ENCODE peak calls at places on chromosomes 7 and 10, in five cellular contexts. V is IMR-90, X is neuronal stem cell, M is H9, H is H1. U is an unnamed sample.

GRCh38 chr10:95319239-95319638 is 28.4 kb upstream of the PDLIM1 start:
- DNase-seq in V (peak; percentile 33), X (no peak), M (no peak), H (no peak), U (no peak)

GRCh38 chr7:28900311-28900710 is 57.8 kb downstream of the TRIL start:
- DNase-seq in V (no peak), X (no peak), M (no peak), H (no peak), U (no peak)

GRCh38 chr7:148148456-148148855 is 442.1 kb upstream of the C7orf33 start:
- DNase-seq in V (no peak), X (no peak), M (no peak), H (no peak), U (no peak)

GRCh38 chr10:80421369-80422220 is 13.2 kb downstream of the PRXL2A start:
- DNase-seq in V (no peak), X (no peak), M (no peak), H (no peak), U (no peak)

GRCh38 chr7:47762746-47763062 is 180.8 kb upstream of the TNS3 start:
- DNase-seq in V (no peak), X (no peak), M (no peak), H (no peak), U (no peak)

GRCh38 chr10:11602919-11603523 is 8.4 kb downstream of the USP6NL start:
- DNase-seq in V (peak; percentile 60), X (no peak), M (no peak), H (no peak), U (peak; percentile 94)

GRCh38 chr10:17046989-17047388 is 82.6 kb downstream of the CUBN start:
- DNase-seq in V (no peak), X (no peak), M (no peak), H (no peak), U (no peak)

GRCh38 chr7:137343483-137343841 is at the start of gene PTN:
- DNase-seq in V (peak; percentile 79), X (peak; percentile 78), M (peak; percentile 76), H (peak; percentile 31), U (peak; percentile 90)

GRCh38 chr7:13291010-13291409 is 603.6 kb downstream of the ARL4A start:
- DNase-seq in V (no peak), X (no peak), M (no peak), H (no peak), U (no peak)

GRCh38 chr7:16561943-16562342 is 35.3 kb downstream of the LRRC72 start:
- DNase-seq in V (no peak), X (no peak), M (no peak), H (no peak), U (peak; percentile 74)

DNA sequence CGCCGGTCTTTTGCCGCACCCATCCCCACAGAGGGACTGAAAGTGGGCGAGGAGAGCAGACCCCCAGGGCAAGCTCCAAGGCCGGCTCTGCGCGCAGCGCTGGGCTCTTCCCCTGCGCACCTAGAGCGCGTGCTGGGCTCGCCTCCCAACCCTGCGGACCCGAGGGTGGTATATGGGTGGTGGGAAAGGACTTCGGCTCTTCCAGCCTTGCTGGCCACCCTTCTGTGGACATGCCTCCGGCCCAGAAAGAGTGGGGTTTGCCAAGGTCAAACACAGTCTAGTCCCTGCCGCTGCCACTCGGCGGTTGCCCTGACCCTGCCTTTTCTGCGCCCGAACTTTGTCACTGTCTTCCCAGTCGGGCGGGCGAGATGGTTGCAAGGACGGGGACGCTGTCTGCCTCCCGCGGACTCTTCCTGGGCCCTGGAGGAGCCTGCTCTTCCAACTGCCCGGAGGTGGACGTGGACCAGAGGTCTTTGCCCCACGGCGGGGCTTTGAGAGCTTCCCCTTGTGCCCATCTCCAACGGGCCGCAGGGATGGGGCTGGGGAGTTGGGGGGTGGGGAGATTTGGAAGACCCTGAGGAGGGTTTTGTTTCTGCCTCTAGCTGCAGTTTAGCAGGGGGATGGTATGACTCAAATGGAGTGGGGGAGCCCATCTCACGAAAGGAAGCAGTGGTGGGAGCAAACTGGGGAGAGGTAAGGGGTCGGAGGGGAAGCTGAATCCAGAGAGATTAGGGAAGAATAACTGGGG is 1.5 kb downstream of the ADCY1 start:
- DNase-seq in V (no peak), X (no peak), M (peak; percentile 32), H (no peak), U (no peak)
- H3K27me3 ChIP-seq in V (peaks cover 65% of the 10 kb centered on the region), X (peaks cover 35% of the 10 kb centered on the region), M (peaks cover 25% of the 10 kb centered on the region), H (peaks cover 39% of the 10 kb centered on the region), U (peaks cover 25% of the 10 kb centered on the region)

DNA sequence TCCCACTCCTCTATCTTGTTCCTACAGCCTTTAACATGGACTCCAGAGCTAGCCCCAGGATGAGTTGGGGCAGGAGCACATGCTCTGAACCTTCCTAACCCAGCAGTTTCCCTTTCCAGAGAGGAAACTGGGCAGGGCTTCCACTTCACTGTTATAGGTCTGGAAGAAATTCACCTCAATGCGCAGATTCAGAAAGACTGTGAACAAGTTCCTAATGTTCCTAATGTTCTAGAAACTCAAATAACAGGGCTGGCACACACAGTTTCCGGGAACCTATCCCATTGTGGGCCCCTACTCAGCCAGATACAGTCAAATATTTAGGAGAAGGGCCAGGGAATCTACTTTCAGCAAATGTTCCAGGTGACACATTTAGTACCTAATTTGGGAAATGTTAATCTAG is 29.7 kb downstream of the ABCC2 start:
- DNase-seq in V (no peak), X (no peak), M (no peak), H (no peak), U (no peak)
- H2BK15ac ChIP-seq in V (no peak overlapping the region), X (no peak overlapping the region), M (no peak overlapping the region), H (no peak overlapping the region), U (no peak overlapping the region)

DNA sequence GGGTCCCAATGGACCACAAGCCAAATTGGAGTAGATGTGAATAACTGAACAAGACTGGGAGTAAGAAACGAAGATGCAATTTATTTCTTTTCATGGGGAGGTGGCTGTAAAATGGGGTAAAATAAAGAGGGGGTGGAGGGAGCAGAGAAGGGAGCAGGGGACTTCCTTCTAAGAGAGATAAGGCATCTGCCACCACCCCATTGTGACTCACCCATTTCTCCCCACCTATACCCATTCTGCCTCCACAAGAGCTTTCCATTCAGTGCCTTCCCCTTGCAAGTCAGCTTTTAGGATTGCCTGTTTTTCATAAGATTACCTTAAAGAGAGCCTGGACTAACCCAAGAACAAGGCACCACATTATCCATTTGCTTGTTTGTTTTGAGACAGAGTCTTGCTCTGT is 87.1 kb upstream of the PAX2 start:
- DNase-seq in V (no peak), X (no peak), M (no peak), H (no peak), U (no peak)
- H3K27me3 ChIP-seq in V (peaks cover 80% of the 10 kb centered on the region), X (peaks cover 79% of the 10 kb centered on the region), M (peaks cover 45% of the 10 kb centered on the region), H (peaks cover 75% of the 10 kb centered on the region), U (peaks cover 38% of the 10 kb centered on the region)

DNA sequence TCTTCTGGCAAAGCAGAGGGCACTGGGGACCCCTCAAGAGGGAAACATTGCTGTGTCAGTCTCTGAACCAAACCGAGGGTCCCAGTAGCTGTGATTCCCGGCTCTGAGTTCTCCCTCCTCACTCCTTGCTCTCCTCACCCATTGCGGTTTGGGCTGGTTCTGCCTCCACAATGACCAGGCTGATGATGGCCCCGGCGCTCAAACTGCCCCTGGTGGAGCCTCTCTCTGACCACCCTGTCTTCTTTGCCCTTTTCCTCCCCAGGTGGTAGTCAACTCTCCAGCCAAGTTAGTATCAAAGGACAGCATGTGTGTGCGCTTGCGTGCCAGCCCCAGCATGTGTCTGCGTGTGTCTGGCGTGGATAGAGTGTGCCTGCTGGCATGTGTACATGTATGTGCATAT is 17.1 kb downstream of the LDB3 start:
- DNase-seq in V (no peak), X (no peak), M (no peak), H (no peak), U (no peak)
- H2BK15ac ChIP-seq in V (no peak overlapping the region), X (peak overlapping the region; percentile 37), M (no peak overlapping the region), H (peak overlapping the region; percentile 75), U (no peak overlapping the region)

GRCh38 chr7:135888740-135889139 is 88.4 kb downstream of the MTPN start:
- DNase-seq in V (no peak), X (no peak), M (no peak), H (no peak), U (no peak)
- H3K27me3 ChIP-seq in V (peaks cover 2% of the 10 kb centered on the region), X (no peaks in the 10 kb centered on the region), M (no peaks in the 10 kb centered on the region), H (no peaks in the 10 kb centered on the region), U (no peaks in the 10 kb centered on the region)

GRCh38 chr10:12971001-12971788 is 30.3 kb downstream of the CCDC3 start:
- DNase-seq in V (no peak), X (no peak), M (no peak), H (no peak), U (no peak)
- H2BK15ac ChIP-seq in V (no peak overlapping the region), X (no peak overlapping the region), M (no peak overlapping the region), H (peak overlapping the region; percentile 55), U (no peak overlapping the region)

GRCh38 chr7:83859827-83860226 is 210.9 kb upstream of the SEMA3E start:
- DNase-seq in V (no peak), X (no peak), M (no peak), H (no peak), U (no peak)

GRCh38 chr7:83863906-83864305 is 215.0 kb upstream of the SEMA3E start:
- DNase-seq in V (no peak), X (no peak), M (no peak), H (no peak), U (no peak)

GRCh38 chr7:83866587-83866986 is 217.6 kb upstream of the SEMA3E start:
- DNase-seq in V (no peak), X (no peak), M (no peak), H (no peak), U (peak; percentile 24)

GRCh38 chr7:83857691-83858090 is 208.8 kb upstream of the SEMA3E start:
- DNase-seq in V (no peak), X (no peak), M (no peak), H (no peak), U (no peak)

DNA sequence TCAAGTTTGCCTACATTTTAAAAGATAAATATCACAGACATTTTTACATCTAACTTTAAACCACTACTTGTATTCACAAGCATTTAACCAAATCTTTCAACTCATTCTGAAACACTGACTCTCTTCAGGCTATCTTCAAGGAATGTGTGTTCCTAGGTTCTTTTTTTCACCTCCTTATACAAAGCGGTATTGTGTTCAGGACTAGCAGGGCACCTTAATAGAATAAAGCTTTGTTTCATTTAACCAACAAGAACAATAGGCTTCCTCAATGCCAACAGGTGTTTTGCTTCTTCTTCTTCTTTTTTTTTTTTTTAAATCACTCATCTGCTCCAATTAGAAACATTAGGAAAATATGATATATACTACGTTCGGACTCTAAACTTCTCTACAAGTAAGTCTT is 212.9 kb upstream of the SEMA3E start:
- DNase-seq in V (no peak), X (no peak), M (no peak), H (no peak), U (no peak)
- H3K27me3 ChIP-seq in V (no peaks in the 10 kb centered on the region), X (no peaks in the 10 kb centered on the region), M (no peaks in the 10 kb centered on the region), H (no peaks in the 10 kb centered on the region), U (no peaks in the 10 kb centered on the region)